ENCODE peak calls at places on chromosome 3, in six cellular contexts. X is A549, G is endothelial cell of umbilical vein, E is HepG2, J is GM12878, F is K562. Y is an unnamed sample.

GRCh38 chr3:30232142-30232541 is 374.3 kb upstream of the TGFBR2 start:
- DNase-seq in G (no peak), E (no peak), J (no peak), F (no peak), X (no peak), Y (peak)

GRCh38 chr3:142576792-142577191 is 1.7 kb downstream of the ATR start:
- DNase-seq in J (no peak), E (no peak), F (no peak), X (no peak), G (no peak), Y (no peak)

GRCh38 chr3:81622395-81622794 is 139.1 kb downstream of the GBE1 start:
- DNase-seq in X (no peak), E (no peak), J (no peak), F (no peak), G (no peak), Y (no peak)

GRCh38 chr3:168034152-168034928 is 61.4 kb downstream of the GOLIM4 start:
- DNase-seq in J (no peak), G (no peak), X (no peak), E (no peak), F (peak), Y (no peak)

GRCh38 chr3:157786216-157786615 is 283.0 kb upstream of the VEPH1 start:
- DNase-seq in G (no peak), J (no peak), F (no peak), X (peak), E (no peak), Y (no peak)

GRCh38 chr3:195612075-195612800 is 28.5 kb upstream of the APOD start:
- DNase-seq in X (no peak), E (no peak), J (no peak), G (no peak), F (no peak), Y (peak)

GRCh38 chr3:134622803-134623365 is 27.9 kb downstream of the KY start:
- DNase-seq in F (no peak), J (no peak), E (no peak), G (no peak), X (no peak), Y (no peak)

GRCh38 chr3:105354429-105354828 is 12.3 kb upstream of the ALCAM start:
- DNase-seq in E (no peak), X (no peak), G (no peak), J (no peak), F (no peak), Y (no peak)

GRCh38 chr3:47847256-47847655 is 44.3 kb downstream of the DHX30 start:
- DNase-seq in G (no peak), E (no peak), F (no peak), J (no peak), X (no peak), Y (no peak)

GRCh38 chr3:13223574-13224237 is 150.5 kb upstream of the IQSEC1 start:
- DNase-seq in F (no peak), G (no peak), J (no peak), X (no peak), E (peak), Y (peak)

GRCh38 chr3:37571269-37571668 is 290.4 kb upstream of the CTDSPL start:
- DNase-seq in X (peak), E (no peak), F (peak), G (no peak), J (no peak), Y (peak)

GRCh38 chr3:150296966-150297365 is 111.1 kb upstream of the TSC22D2 start:
- DNase-seq in J (no peak), F (no peak), E (no peak), X (no peak), G (no peak), Y (no peak)

GRCh38 chr3:189635385-189635784 is 4.2 kb downstream of the TP63 start:
- DNase-seq in G (no peak), F (no peak), E (no peak), J (no peak), X (no peak), Y (no peak)

GRCh38 chr3:188052966-188053340 is 101.0 kb upstream of the LPP start:
- DNase-seq in F (no peak), X (no peak), J (no peak), G (no peak), E (peak), Y (no peak)

GRCh38 chr3:188051801-188052228 is 102.1 kb upstream of the LPP start:
- DNase-seq in F (no peak), G (no peak), X (no peak), J (no peak), E (no peak), Y (no peak)

GRCh38 chr3:188053710-188054379 is 100.1 kb upstream of the LPP start:
- DNase-seq in E (no peak), G (no peak), F (no peak), X (no peak), J (no peak), Y (no peak)

GRCh38 chr3:188049890-188050530 is 103.9 kb upstream of the LPP start:
- DNase-seq in J (no peak), E (no peak), G (no peak), F (no peak), X (no peak), Y (peak)

DNA sequence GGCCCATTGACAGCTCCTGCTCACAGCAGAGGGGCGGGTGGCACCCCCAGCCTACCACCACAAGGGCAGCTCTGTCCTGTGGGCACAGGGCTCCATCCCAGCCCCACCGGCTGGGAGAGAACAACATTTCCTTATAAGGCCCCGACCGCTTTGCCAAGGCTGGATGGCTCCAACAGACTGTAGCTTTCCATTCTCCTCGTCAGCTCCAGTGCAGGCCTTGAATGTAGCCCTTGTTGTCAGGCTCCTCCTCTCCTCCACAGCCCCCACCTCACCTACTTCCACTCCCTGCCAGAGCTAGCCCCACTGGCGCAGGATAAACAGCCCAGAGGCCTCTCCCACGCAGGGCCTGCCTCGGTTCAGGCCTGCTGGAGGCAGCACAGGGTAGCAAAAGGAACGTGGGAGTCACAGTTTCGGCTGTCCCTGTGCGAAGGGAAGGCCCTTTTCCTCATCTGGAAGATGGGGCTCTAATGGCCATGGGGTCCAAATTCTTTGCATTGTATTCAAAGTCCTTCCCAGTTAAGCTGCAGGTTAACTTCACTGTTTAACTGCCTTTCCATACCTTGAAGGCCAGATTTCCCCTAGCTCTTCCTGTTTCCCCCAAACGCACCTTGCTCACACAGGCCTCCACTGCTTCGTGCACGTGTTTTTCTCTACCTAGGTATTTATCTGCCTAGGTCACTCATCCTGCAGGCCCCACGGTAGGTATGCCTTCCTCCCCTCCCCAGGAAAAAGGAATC is 101.6 kb upstream of the LPP start:
- DNase-seq in G (peak), F (peak), J (no peak), X (no peak), E (peak), Y (peak)
- TF ChIP-seq MYC in G (no peak), F (no peak), J (no peak), X (no peak), E (peak), Y (no peak)

GRCh38 chr3:11755276-11755675 is 91.4 kb downstream of the TAMM41 start:
- DNase-seq in E (no peak), X (no peak), J (no peak), F (no peak), G (no peak), Y (no peak)

GRCh38 chr3:11757929-11758328 is 88.8 kb downstream of the TAMM41 start:
- DNase-seq in F (no peak), X (no peak), G (no peak), J (no peak), E (no peak), Y (no peak)

GRCh38 chr3:11764931-11765363 is 81.7 kb downstream of the TAMM41 start:
- DNase-seq in J (no peak), X (no peak), F (no peak), E (no peak), G (peak), Y (peak)

GRCh38 chr3:11757441-11757875 is 89.2 kb downstream of the TAMM41 start:
- DNase-seq in X (peak), G (no peak), J (no peak), E (no peak), F (peak), Y (peak)

DNA sequence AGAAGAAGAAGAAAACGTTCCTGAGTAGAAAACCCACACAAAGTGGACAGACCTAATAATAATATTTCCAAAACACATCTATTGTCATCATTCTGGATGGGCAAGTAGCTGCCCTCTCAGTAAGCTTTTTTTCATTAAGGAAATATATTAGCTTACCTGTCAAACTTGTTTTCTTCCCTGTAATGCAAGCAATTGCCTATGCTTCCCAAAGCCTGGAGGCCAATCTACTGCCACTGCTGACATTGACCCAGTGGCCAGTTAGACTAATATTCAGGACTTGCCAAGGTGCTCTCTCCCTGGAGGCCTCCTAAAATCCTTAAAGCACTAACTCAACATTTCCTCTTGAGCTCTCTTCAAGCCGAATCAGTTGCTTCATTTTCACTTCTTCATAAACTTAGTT is 86.7 kb downstream of the TAMM41 start:
- DNase-seq in E (no peak), X (no peak), J (no peak), G (no peak), F (no peak), Y (no peak)
- TF ChIP-seq MAX in E (no peak), X (no peak), J (no peak), G (no peak), F (no peak), Y (no peak)

GRCh38 chr3:76582098-76582497 is 457.8 kb upstream of the ROBO2 start:
- DNase-seq in G (no peak), X (no peak), E (no peak), F (no peak), J (no peak), Y (no peak)

GRCh38 chr3:76582632-76583378 is 457.1 kb upstream of the ROBO2 start:
- DNase-seq in J (no peak), G (no peak), E (no peak), F (no peak), X (no peak), Y (no peak)

GRCh38 chr3:76586471-76586870 is 453.4 kb upstream of the ROBO2 start:
- DNase-seq in X (no peak), F (no peak), G (no peak), J (no peak), E (no peak), Y (no peak)

GRCh38 chr3:76585794-76586392 is 454.0 kb upstream of the ROBO2 start:
- DNase-seq in X (peak), J (no peak), G (no peak), E (peak), F (peak), Y (peak)
- TF ChIP-seq CTCF in X (peak), J (peak), G (peak), E (peak), F (peak), Y (peak)

DNA sequence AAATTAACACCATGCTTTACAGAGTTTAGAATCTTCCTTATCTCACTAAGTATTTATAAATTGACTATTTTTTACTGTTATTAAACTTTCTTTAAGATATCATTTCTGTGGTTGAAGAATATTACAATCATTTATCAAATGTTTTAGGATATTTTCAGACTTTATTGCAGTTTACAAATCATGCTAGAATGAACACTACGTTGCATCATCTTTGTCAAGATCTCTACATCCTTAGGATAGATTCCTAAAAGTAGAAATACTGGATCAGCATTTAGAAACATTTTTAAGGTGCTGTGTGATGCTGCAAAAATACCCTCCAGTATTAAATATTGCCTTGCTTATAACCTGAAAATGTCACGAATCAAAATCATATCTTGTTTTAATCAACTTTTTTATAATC is 2.5 kb upstream of the PLD1 start:
- DNase-seq in E (no peak), F (no peak), X (no peak), J (no peak), G (no peak), Y (no peak)
- TF ChIP-seq MYC in E (no peak), F (no peak), X (no peak), J (no peak), G (no peak), Y (no peak)

GRCh38 chr3:128760881-128761280 is 34.9 kb downstream of the RAB7A start:
- DNase-seq in G (no peak), E (no peak), J (no peak), F (no peak), X (no peak), Y (no peak)

GRCh38 chr3:128764863-128765262 is 38.9 kb downstream of the RAB7A start:
- DNase-seq in G (no peak), E (no peak), X (no peak), F (no peak), J (no peak), Y (no peak)

GRCh38 chr3:128767351-128767750 is 41.4 kb downstream of the RAB7A start:
- DNase-seq in G (no peak), J (no peak), X (no peak), E (no peak), F (no peak), Y (no peak)

GRCh38 chr3:128761392-128761791 is 35.4 kb downstream of the RAB7A start:
- DNase-seq in E (no peak), F (no peak), X (no peak), G (no peak), J (no peak), Y (no peak)

DNA sequence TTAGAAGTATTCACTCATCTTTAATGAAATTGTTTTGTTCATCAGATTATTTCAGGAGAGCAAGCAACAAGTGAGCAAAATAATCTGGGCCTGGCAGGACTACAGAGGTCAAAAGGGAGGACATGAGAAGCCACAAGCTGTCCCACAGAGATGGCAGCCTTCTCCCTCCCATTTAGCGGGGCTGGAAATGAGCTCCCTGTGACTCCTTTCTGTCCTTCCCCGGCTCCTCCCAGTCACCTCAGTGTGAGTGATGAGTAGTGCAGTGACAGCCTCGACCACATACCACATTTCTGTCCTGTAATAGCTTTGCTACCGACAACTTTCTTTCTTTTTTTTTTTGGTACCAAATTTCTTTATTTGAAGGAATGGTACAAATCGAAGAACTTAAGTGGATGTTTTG is 38.0 kb downstream of the RAB7A start:
- DNase-seq in E (no peak), G (no peak), F (peak), J (no peak), X (no peak), Y (peak)
- TF ChIP-seq MAX in E (no peak), G (no peak), F (no peak), J (no peak), X (no peak), Y (no peak)

Y was measured in NB4.